ENCODE peak calls at places on chromosomes 7 and 10, in nine cellular contexts. One of them, this sample, is unnamed.
A peak's percentile ranks its signal among the peaks of the same experiment; 100 is the strongest.

GRCh38 chr10:126459878-126460481 is 71.7 kb upstream of the ADAM12 start:
- DNase-seq in thyroid gland: no peak
- DNase-seq in A549: peak; percentile 90
- DNase-seq in endothelial cell of umbilical vein: no peak
- DNase-seq in transverse colon: no peak
- DNase-seq in uterus: no peak
- DNase-seq in esophagus muscularis mucosa: peak; percentile 92
- DNase-seq in HCT116: peak; percentile 72
- DNase-seq in ovary: no peak
- DNase-seq in this sample: no peak

GRCh38 chr7:53062796-53063195 is 27.4 kb downstream of the POM121L12 start:
- DNase-seq in endothelial cell of umbilical vein: no peak
- DNase-seq in A549: no peak
- DNase-seq in ovary: no peak
- DNase-seq in thyroid gland: no peak
- DNase-seq in transverse colon: no peak
- DNase-seq in HCT116: no peak
- DNase-seq in esophagus muscularis mucosa: no peak
- DNase-seq in uterus: no peak
- DNase-seq in this sample: no peak

GRCh38 chr7:155427411-155428038 is 30.4 kb upstream of the EN2 start:
- DNase-seq in endothelial cell of umbilical vein: no peak
- DNase-seq in A549: no peak
- DNase-seq in ovary: no peak
- DNase-seq in transverse colon: no peak
- DNase-seq in HCT116: no peak
- DNase-seq in thyroid gland: no peak
- DNase-seq in esophagus muscularis mucosa: no peak
- DNase-seq in uterus: no peak
- DNase-seq in this sample: no peak

GRCh38 chr10:68897336-68897741 is 3.8 kb upstream of the DDX50 start:
- DNase-seq in A549: peak; percentile 49
- DNase-seq in transverse colon: peak; percentile 53
- DNase-seq in endothelial cell of umbilical vein: peak; percentile 67
- DNase-seq in esophagus muscularis mucosa: no peak
- DNase-seq in thyroid gland: peak; percentile 56
- DNase-seq in ovary: peak; percentile 39
- DNase-seq in uterus: peak; percentile 37
- DNase-seq in HCT116: peak; percentile 48
- DNase-seq in this sample: peak; percentile 61

GRCh38 chr7:74164985-74165456 is 9.1 kb upstream of the EIF4H start:
- DNase-seq in A549: no peak
- DNase-seq in endothelial cell of umbilical vein: peak; percentile 31
- DNase-seq in thyroid gland: peak; percentile 28
- DNase-seq in esophagus muscularis mucosa: no peak
- DNase-seq in HCT116: no peak
- DNase-seq in ovary: peak; percentile 71
- DNase-seq in uterus: no peak
- DNase-seq in transverse colon: no peak
- DNase-seq in this sample: peak; percentile 77

GRCh38 chr7:34747842-34748241 is 89.8 kb downstream of the NPSR1 start:
- DNase-seq in transverse colon: no peak
- DNase-seq in uterus: no peak
- DNase-seq in thyroid gland: no peak
- DNase-seq in endothelial cell of umbilical vein: no peak
- DNase-seq in A549: no peak
- DNase-seq in ovary: no peak
- DNase-seq in HCT116: no peak
- DNase-seq in esophagus muscularis mucosa: no peak
- DNase-seq in this sample: peak; percentile 63

GRCh38 chr10:43653746-43654145 is 5.1 kb upstream of the ZNF32 start:
- DNase-seq in A549: no peak
- DNase-seq in ovary: no peak
- DNase-seq in uterus: no peak
- DNase-seq in endothelial cell of umbilical vein: no peak
- DNase-seq in HCT116: no peak
- DNase-seq in esophagus muscularis mucosa: no peak
- DNase-seq in transverse colon: no peak
- DNase-seq in thyroid gland: no peak
- DNase-seq in this sample: no peak

GRCh38 chr10:133373104-133373624 is at the start of gene ECHS1:
- DNase-seq in endothelial cell of umbilical vein: peak; percentile 93
- DNase-seq in HCT116: peak; percentile 54
- DNase-seq in uterus: peak; percentile 94
- DNase-seq in transverse colon: peak; percentile 97
- DNase-seq in A549: peak; percentile 96
- DNase-seq in esophagus muscularis mucosa: peak; percentile 97
- DNase-seq in ovary: peak; percentile 95
- DNase-seq in thyroid gland: peak; percentile 97
- DNase-seq in this sample: peak; percentile 96

GRCh38 chr10:95214369-95214768 is 20.3 kb downstream of the ACSM6 start:
- DNase-seq in uterus: no peak
- DNase-seq in endothelial cell of umbilical vein: no peak
- DNase-seq in ovary: no peak
- DNase-seq in thyroid gland: peak; percentile 45
- DNase-seq in esophagus muscularis mucosa: no peak
- DNase-seq in HCT116: no peak
- DNase-seq in A549: no peak
- DNase-seq in transverse colon: no peak
- DNase-seq in this sample: no peak

GRCh38 chr7:92133737-92134270 is 473 bp downstream of the CYP51A1 start:
- DNase-seq in HCT116: peak; percentile 33
- DNase-seq in uterus: peak; percentile 72
- DNase-seq in A549: peak; percentile 60
- DNase-seq in esophagus muscularis mucosa: peak; percentile 93
- DNase-seq in transverse colon: peak; percentile 78
- DNase-seq in endothelial cell of umbilical vein: peak; percentile 85
- DNase-seq in thyroid gland: peak; percentile 69
- DNase-seq in ovary: peak; percentile 85
- DNase-seq in this sample: peak; percentile 76

GRCh38 chr7:113480537-113480936 is 362.2 kb upstream of the SMIM30 start:
- DNase-seq in esophagus muscularis mucosa: no peak
- DNase-seq in A549: no peak
- DNase-seq in thyroid gland: no peak
- DNase-seq in endothelial cell of umbilical vein: no peak
- DNase-seq in HCT116: no peak
- DNase-seq in uterus: no peak
- DNase-seq in transverse colon: no peak
- DNase-seq in ovary: no peak
- DNase-seq in this sample: no peak

DNA sequence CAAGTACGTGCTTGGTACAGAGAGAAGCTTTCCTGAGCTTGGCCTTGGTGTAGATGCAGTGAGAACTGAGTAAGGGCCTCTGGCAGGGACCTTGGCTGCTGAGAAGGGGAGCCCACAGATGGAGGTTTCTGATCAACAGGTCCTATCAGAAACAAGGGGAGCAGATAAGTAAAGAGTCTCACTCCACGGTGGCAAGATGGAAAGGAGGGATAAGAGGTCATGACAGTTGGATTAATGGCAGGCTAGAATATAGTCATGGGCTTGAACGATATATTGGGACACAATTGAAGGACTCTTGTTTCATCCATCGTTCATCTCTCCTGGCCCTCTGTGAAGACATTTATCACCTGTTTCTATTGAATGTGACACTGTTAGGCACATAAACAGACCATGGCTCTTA is 41.5 kb downstream of the MET start:
- DNase-seq in thyroid gland: no peak
- DNase-seq in uterus: no peak
- DNase-seq in esophagus muscularis mucosa: no peak
- DNase-seq in transverse colon: no peak
- DNase-seq in ovary: no peak
- DNase-seq in A549: no peak
- DNase-seq in endothelial cell of umbilical vein: no peak
- DNase-seq in HCT116: no peak
- DNase-seq in this sample: no peak
- TF ChIP-seq POLR2A in thyroid gland: no peak
- TF ChIP-seq POLR2A in uterus: no peak
- TF ChIP-seq POLR2A in esophagus muscularis mucosa: no peak
- TF ChIP-seq POLR2A in transverse colon: no peak
- TF ChIP-seq POLR2A in ovary: no peak
- TF ChIP-seq POLR2A in A549: no peak
- TF ChIP-seq POLR2A in endothelial cell of umbilical vein: no peak
- TF ChIP-seq POLR2A in HCT116: no peak
- TF ChIP-seq POLR2A in this sample: no peak

DNA sequence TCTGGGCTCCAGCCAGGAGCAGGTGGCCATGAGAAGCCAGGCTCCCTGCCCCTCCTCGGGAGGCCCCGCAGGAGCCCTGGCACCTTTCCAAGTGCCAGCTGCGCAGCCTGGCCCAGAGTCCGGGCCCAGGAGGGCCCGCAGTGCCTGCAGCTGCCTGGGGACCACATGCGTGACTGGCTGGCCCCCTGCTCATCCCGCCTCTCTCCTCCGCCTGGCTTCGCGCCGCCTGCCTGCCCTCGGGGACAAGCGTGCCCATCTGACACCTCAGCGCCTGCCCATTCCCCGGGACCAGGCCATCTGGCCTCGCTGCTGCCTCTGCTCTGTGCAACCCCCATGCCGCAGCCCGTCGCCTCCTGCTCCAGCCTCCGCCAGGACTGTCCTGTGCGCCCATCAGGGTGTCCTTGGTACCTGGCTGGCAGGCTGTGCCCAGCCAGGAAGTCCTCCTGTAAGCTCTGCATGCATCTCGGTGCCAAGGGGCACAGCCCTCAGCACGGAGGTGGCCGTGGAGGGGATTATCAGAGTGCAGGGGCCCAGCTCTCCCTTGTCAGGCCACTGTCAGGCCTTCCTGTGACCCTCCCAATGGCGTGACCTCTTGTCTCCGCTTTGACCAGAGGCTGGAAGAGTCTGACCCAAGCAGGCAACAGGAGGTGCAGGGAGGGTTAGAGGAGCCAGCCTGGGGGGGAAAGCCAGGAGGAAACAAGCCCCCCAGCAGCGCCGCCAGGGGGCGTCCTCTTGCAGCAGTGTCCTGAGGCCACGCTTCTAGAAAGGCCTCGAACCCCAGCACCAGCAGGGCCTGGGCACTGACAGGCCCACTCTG is 50.5 kb downstream of the TMEM209 start:
- DNase-seq in uterus: no peak
- DNase-seq in thyroid gland: peak; percentile 77
- DNase-seq in ovary: no peak
- DNase-seq in A549: no peak
- DNase-seq in endothelial cell of umbilical vein: no peak
- DNase-seq in HCT116: no peak
- DNase-seq in transverse colon: no peak
- DNase-seq in esophagus muscularis mucosa: no peak
- DNase-seq in this sample: peak; percentile 91
- TF ChIP-seq CTCF in uterus: no peak
- TF ChIP-seq CTCF in thyroid gland: no peak
- TF ChIP-seq CTCF in ovary: no peak
- TF ChIP-seq CTCF in A549: no peak
- TF ChIP-seq CTCF in endothelial cell of umbilical vein: peak; percentile 40
- TF ChIP-seq CTCF in HCT116: peak; percentile 25
- TF ChIP-seq CTCF in transverse colon: no peak
- TF ChIP-seq CTCF in esophagus muscularis mucosa: no peak
- TF ChIP-seq CTCF in this sample: no peak

GRCh38 chr10:12708921-12709320 is 292.6 kb downstream of the CCDC3 start:
- DNase-seq in transverse colon: no peak
- DNase-seq in endothelial cell of umbilical vein: no peak
- DNase-seq in uterus: no peak
- DNase-seq in HCT116: no peak
- DNase-seq in esophagus muscularis mucosa: no peak
- DNase-seq in thyroid gland: no peak
- DNase-seq in ovary: no peak
- DNase-seq in A549: no peak
- DNase-seq in this sample: no peak

GRCh38 chr10:12710594-12711343 is 290.7 kb downstream of the CCDC3 start:
- DNase-seq in A549: peak; percentile 70
- DNase-seq in ovary: peak; percentile 85
- DNase-seq in endothelial cell of umbilical vein: peak; percentile 83
- DNase-seq in thyroid gland: peak; percentile 81
- DNase-seq in uterus: peak; percentile 70
- DNase-seq in esophagus muscularis mucosa: peak; percentile 96
- DNase-seq in transverse colon: peak; percentile 83
- DNase-seq in HCT116: peak; percentile 76
- DNase-seq in this sample: peak; percentile 81

GRCh38 chr10:12711344-12711708 is 290.2 kb downstream of the CCDC3 start:
- DNase-seq in uterus: no peak
- DNase-seq in thyroid gland: no peak
- DNase-seq in A549: no peak
- DNase-seq in ovary: no peak
- DNase-seq in HCT116: no peak
- DNase-seq in transverse colon: no peak
- DNase-seq in endothelial cell of umbilical vein: no peak
- DNase-seq in esophagus muscularis mucosa: no peak
- DNase-seq in this sample: no peak

GRCh38 chr10:12710157-12710556 is 291.4 kb downstream of the CCDC3 start:
- DNase-seq in thyroid gland: no peak
- DNase-seq in ovary: no peak
- DNase-seq in HCT116: no peak
- DNase-seq in uterus: no peak
- DNase-seq in A549: no peak
- DNase-seq in esophagus muscularis mucosa: no peak
- DNase-seq in transverse colon: no peak
- DNase-seq in endothelial cell of umbilical vein: no peak
- DNase-seq in this sample: no peak

GRCh38 chr10:12709516-12709915 is 292.0 kb downstream of the CCDC3 start:
- DNase-seq in endothelial cell of umbilical vein: peak; percentile 52
- DNase-seq in A549: peak; percentile 40
- DNase-seq in transverse colon: no peak
- DNase-seq in HCT116: no peak
- DNase-seq in ovary: no peak
- DNase-seq in uterus: no peak
- DNase-seq in esophagus muscularis mucosa: no peak
- DNase-seq in thyroid gland: no peak
- DNase-seq in this sample: no peak
- H3K4me3 ChIP-seq in endothelial cell of umbilical vein: no peak overlapping the region
- H3K4me3 ChIP-seq in A549: no peak overlapping the region
- H3K4me3 ChIP-seq in transverse colon: no peak overlapping the region
- H3K4me3 ChIP-seq in HCT116: no peak overlapping the region
- H3K4me3 ChIP-seq in ovary: no peak overlapping the region
- H3K4me3 ChIP-seq in uterus: no peak overlapping the region
- H3K4me3 ChIP-seq in esophagus muscularis mucosa: no peak overlapping the region
- H3K4me3 ChIP-seq in thyroid gland: no peak overlapping the region
- H3K4me3 ChIP-seq in this sample: no peak overlapping the region

GRCh38 chr7:95549818-95550529 is 46.3 kb downstream of the PDK4 start:
- DNase-seq in transverse colon: peak; percentile 92
- DNase-seq in esophagus muscularis mucosa: peak; percentile 99
- DNase-seq in ovary: peak; percentile 96
- DNase-seq in thyroid gland: peak; percentile 95
- DNase-seq in endothelial cell of umbilical vein: peak; percentile 93
- DNase-seq in uterus: peak; percentile 98
- DNase-seq in HCT116: peak; percentile 51
- DNase-seq in A549: peak; percentile 74
- DNase-seq in this sample: peak; percentile 97
- TF ChIP-seq POLR2A in transverse colon: peak; percentile 69
- TF ChIP-seq POLR2A in esophagus muscularis mucosa: no peak
- TF ChIP-seq POLR2A in ovary: peak; percentile 21
- TF ChIP-seq POLR2A in thyroid gland: peak; percentile 10
- TF ChIP-seq POLR2A in endothelial cell of umbilical vein: no peak
- TF ChIP-seq POLR2A in uterus: peak; percentile 57
- TF ChIP-seq POLR2A in HCT116: no peak
- TF ChIP-seq POLR2A in A549: no peak
- TF ChIP-seq POLR2A in this sample: peak; percentile 68

DNA sequence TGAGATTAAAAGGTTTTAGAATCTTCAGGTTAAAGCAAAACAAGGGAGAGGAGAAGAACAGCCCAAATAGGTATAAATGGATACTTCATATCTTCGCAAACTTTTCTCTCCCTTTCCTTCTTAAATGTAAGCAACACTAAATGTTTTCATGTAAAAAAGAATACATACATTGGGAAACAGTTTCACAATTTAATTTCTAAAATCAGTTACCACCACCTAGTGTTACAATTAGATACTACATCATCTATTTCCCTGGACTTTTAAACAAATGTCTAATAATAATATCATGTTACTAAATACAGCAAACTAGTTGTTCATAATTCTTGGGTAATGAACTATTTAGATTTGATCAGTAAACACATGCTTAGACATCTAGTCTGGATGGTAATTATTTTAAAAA is 35.8 kb downstream of the MINDY3 start:
- DNase-seq in A549: peak; percentile 3
- DNase-seq in uterus: no peak
- DNase-seq in HCT116: no peak
- DNase-seq in transverse colon: no peak
- DNase-seq in thyroid gland: no peak
- DNase-seq in esophagus muscularis mucosa: no peak
- DNase-seq in endothelial cell of umbilical vein: peak; percentile 58
- DNase-seq in ovary: no peak
- DNase-seq in this sample: no peak
- TF ChIP-seq CTCF in A549: peak; percentile 48
- TF ChIP-seq CTCF in uterus: peak; percentile 38
- TF ChIP-seq CTCF in HCT116: no peak
- TF ChIP-seq CTCF in transverse colon: peak; percentile 39
- TF ChIP-seq CTCF in thyroid gland: peak; percentile 32
- TF ChIP-seq CTCF in esophagus muscularis mucosa: peak; percentile 54
- TF ChIP-seq CTCF in endothelial cell of umbilical vein: peak; percentile 11
- TF ChIP-seq CTCF in ovary: peak; percentile 51
- TF ChIP-seq CTCF in this sample: no peak